ENCODE peak calls at places on chromosomes 3 and 15, in eight cellular contexts. E is ovary, T is hepatocyte, C is heart right ventricle, W is endothelial cell of umbilical vein, Y is IMR-90, G is Peyer's patch, P is left ventricle myocardium inferior. I is an unnamed sample. For H3K4me1 and H3K27me3, the result is how much of the 10 kb centered on the place peaks cover.

GRCh38 chr15:32125595-32125994 is 95.3 kb downstream of the CHRNA7 start:
- DNase-seq in E (no peak), T (no peak), C (no peak), W (no peak), Y (no peak), G (no peak), P (no peak), I (no peak)

GRCh38 chr3:126186271-126186670 is 5.9 kb upstream of the ALDH1L1 start:
- DNase-seq in E (no peak), T (no peak), C (no peak), W (no peak), Y (no peak), G (no peak), P (no peak), I (no peak)

GRCh38 chr3:42071720-42072582 is 19.2 kb upstream of the TRAK1 start:
- DNase-seq in E (peak), T (peak), C (peak), W (peak), Y (peak), G (peak), P (peak), I (no peak)

GRCh38 chr3:30810617-30811016 is 83.8 kb downstream of the GADL1 start:
- DNase-seq in E (no peak), T (no peak), C (peak), W (no peak), Y (no peak), G (no peak), P (peak), I (no peak)

GRCh38 chr15:74400313-74400850 is 32.9 kb upstream of the CYP11A1 start:
- DNase-seq in E (no peak), T (no peak), C (no peak), W (no peak), Y (no peak), G (no peak), P (no peak), I (no peak)

GRCh38 chr3:164539215-164539614 is 539.1 kb downstream of the SI start:
- DNase-seq in E (no peak), T (no peak), C (no peak), W (no peak), Y (no peak), G (no peak), P (no peak), I (no peak)

GRCh38 chr3:141000027-141000663 is 51.0 kb upstream of the SPSB4 start:
- DNase-seq in E (peak), T (peak), C (peak), W (peak), Y (peak), G (peak), P (peak), I (peak)

GRCh38 chr15:93210995-93211394 is 122.0 kb upstream of the RGMA start:
- DNase-seq in E (no peak), T (no peak), C (no peak), W (no peak), Y (no peak), G (no peak), P (no peak), I (no peak)

GRCh38 chr3:14289590-14290453 is 111.2 kb downstream of the LSM3 start:
- DNase-seq in E (no peak), T (peak), C (peak), W (peak), Y (peak), G (peak), P (no peak), I (no peak)

GRCh38 chr3:98962189-98962930 is 60.9 kb upstream of the DCBLD2 start:
- DNase-seq in E (no peak), T (peak), C (no peak), W (peak), Y (peak), G (no peak), P (no peak), I (no peak)

GRCh38 chr3:76669305-76669704 is 370.6 kb upstream of the ROBO2 start:
- DNase-seq in E (no peak), T (peak), C (no peak), W (no peak), Y (no peak), G (no peak), P (no peak), I (no peak)

GRCh38 chr3:15903776-15904720 is 106.3 kb upstream of the ANKRD28 start:
- DNase-seq in E (peak), T (no peak), C (peak), W (no peak), Y (no peak), G (no peak), P (peak), I (no peak)

GRCh38 chr3:119831022-119831421 is 49.1 kb downstream of the NR1I2 start:
- DNase-seq in E (no peak), T (no peak), C (no peak), W (no peak), Y (no peak), G (no peak), P (no peak), I (no peak)

GRCh38 chr15:58517682-58518525 is 86.1 kb downstream of the LIPC start:
- DNase-seq in E (no peak), T (no peak), C (no peak), W (no peak), Y (no peak), G (no peak), P (no peak), I (no peak)

GRCh38 chr3:62562596-62562995 is 189.2 kb upstream of the FEZF2 start:
- DNase-seq in E (no peak), T (no peak), C (no peak), W (no peak), Y (peak), G (no peak), P (no peak), I (no peak)

GRCh38 chr15:29323557-29323956 is 53.9 kb upstream of the NSMCE3 start:
- DNase-seq in E (no peak), T (no peak), C (no peak), W (no peak), Y (no peak), G (no peak), P (no peak), I (no peak)

GRCh38 chr3:49339593-49339946 is 283 bp downstream of the USP4 start:
- DNase-seq in E (peak), T (peak), C (peak), W (no peak), Y (no peak), G (no peak), P (peak), I (no peak)

GRCh38 chr15:66651913-66652642 is 50.0 kb upstream of the SMAD6 start:
- DNase-seq in E (no peak), T (no peak), C (no peak), W (no peak), Y (no peak), G (no peak), P (no peak), I (no peak)

GRCh38 chr15:31403096-31403495 is 76.5 kb downstream of the KLF13 start:
- DNase-seq in E (no peak), T (no peak), C (no peak), W (no peak), Y (peak), G (no peak), P (no peak), I (no peak)

GRCh38 chr15:71743861-71744382 is 66.4 kb upstream of the NR2E3 start:
- DNase-seq in E (peak), T (peak), C (peak), W (peak), Y (peak), G (peak), P (no peak), I (peak)

GRCh38 chr15:29151111-29151857 is 118.3 kb downstream of the NSMCE3 start:
- DNase-seq in E (no peak), T (no peak), C (no peak), W (no peak), Y (no peak), G (no peak), P (no peak), I (no peak)

GRCh38 chr3:192133271-192133670 is 594.1 kb downstream of the FGF12 start:
- DNase-seq in E (no peak), T (no peak), C (no peak), W (no peak), Y (no peak), G (no peak), P (no peak), I (no peak)

GRCh38 chr15:77838595-77838994 is 205.9 kb upstream of the LINGO1 start:
- DNase-seq in E (no peak), T (no peak), C (no peak), W (no peak), Y (no peak), G (no peak), P (no peak), I (no peak)

GRCh38 chr15:60830479-60830878 is 351.5 kb upstream of the ICE2 start:
- DNase-seq in E (no peak), T (no peak), C (no peak), W (no peak), Y (peak), G (no peak), P (no peak), I (no peak)

GRCh38 chr15:92832992-92833438 is 67.1 kb upstream of the CHD2 start:
- DNase-seq in E (no peak), T (no peak), C (peak), W (peak), Y (peak), G (no peak), P (no peak), I (no peak)

GRCh38 chr3:42850263-42850662 is 25.4 kb downstream of the CYP8B1 start:
- DNase-seq in E (no peak), T (no peak), C (no peak), W (no peak), Y (no peak), G (peak), P (no peak), I (no peak)

GRCh38 chr3:183299976-183300375 is 46.9 kb downstream of the B3GNT5 start:
- DNase-seq in E (no peak), T (no peak), C (no peak), W (no peak), Y (no peak), G (no peak), P (no peak), I (no peak)

GRCh38 chr15:48858401-48858800 is 19.5 kb upstream of the EID1 start:
- DNase-seq in E (no peak), T (no peak), C (no peak), W (no peak), Y (peak), G (no peak), P (no peak), I (no peak)

GRCh38 chr3:118468801-118469200 is 565.8 kb downstream of the IGSF11 start:
- DNase-seq in E (no peak), T (no peak), C (no peak), W (no peak), Y (no peak), G (no peak), P (no peak), I (no peak)

GRCh38 chr3:136249091-136249490 is 1.0 kb upstream of the PCCB start:
- DNase-seq in E (no peak), T (no peak), C (no peak), W (no peak), Y (no peak), G (no peak), P (no peak), I (no peak)

GRCh38 chr15:45471151-45471550 is 51.4 kb downstream of the SLC30A4 start:
- DNase-seq in E (no peak), T (no peak), C (no peak), W (no peak), Y (no peak), G (no peak), P (no peak), I (no peak)

GRCh38 chr3:175475765-175476164 is 616.6 kb downstream of the NAALADL2 start:
- DNase-seq in E (no peak), T (no peak), C (no peak), W (no peak), Y (no peak), G (no peak), P (no peak), I (no peak)

GRCh38 chr3:119810018-119810435 is 28.1 kb downstream of the NR1I2 start:
- DNase-seq in E (no peak), T (peak), C (no peak), W (peak), Y (peak), G (peak), P (peak), I (peak)

GRCh38 chr3:79767953-79768282 is at the start of gene ROBO1:
- DNase-seq in E (no peak), T (peak), C (no peak), W (no peak), Y (no peak), G (no peak), P (no peak), I (no peak)

GRCh38 chr3:187360087-187360486 is 8.1 kb upstream of the RTP4 start:
- DNase-seq in E (no peak), T (no peak), C (no peak), W (no peak), Y (no peak), G (no peak), P (no peak), I (no peak)

GRCh38 chr3:187360523-187361060 is 7.6 kb upstream of the RTP4 start:
- DNase-seq in E (no peak), T (no peak), C (no peak), W (no peak), Y (no peak), G (no peak), P (no peak), I (no peak)

GRCh38 chr3:187367561-187368103 is 553 bp upstream of the RTP4 start:
- DNase-seq in E (peak), T (no peak), C (no peak), W (no peak), Y (no peak), G (no peak), P (peak), I (no peak)

DNA sequence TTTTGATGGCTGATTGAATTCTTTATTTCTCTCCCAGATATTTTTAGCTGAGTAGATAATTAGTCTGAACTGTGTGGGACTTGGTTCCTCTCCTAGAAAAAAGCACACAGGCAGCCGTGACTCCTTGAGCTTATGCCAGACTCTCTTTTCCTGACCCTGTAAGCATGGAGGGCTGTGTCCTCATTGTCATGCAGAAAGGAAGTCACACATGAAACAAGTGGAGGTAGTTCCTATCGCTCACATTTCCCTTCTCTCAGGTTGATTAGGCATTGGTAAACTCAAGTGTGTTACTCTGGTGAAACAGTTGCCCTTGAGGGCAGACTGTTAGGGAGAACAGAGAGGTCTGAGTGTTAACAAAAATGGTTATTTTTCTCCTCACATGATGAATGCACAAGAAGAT is 6.3 kb upstream of the RTP4 start:
- DNase-seq in E (no peak), T (no peak), C (no peak), W (no peak), Y (no peak), G (no peak), P (no peak), I (no peak)
- H3K27ac ChIP-seq in E (no peak), T (no peak), C (no peak), W (no peak), Y (no peak), G (no peak), P (no peak), I (no peak)

DNA sequence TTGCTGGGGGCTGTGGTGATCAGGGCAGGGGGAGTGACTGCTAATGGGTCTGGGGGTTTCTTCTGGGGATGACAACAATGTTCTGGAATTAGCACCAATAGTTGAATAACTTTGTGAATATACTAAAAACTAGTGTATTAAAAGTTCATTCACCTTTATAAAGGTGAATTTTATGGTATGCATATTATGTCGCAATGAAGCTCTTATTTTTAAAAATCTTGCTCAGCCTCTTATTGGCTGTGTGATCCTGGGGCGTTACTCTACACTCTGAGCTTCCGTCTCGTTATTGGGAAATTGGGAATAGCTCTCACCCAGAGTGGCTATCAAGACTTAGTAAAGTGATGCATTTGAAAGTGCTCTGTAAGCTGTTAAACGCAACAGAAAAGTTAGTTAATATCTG is 105.3 kb downstream of the SEC22A start:
- DNase-seq in E (no peak), T (no peak), C (no peak), W (no peak), Y (no peak), G (no peak), P (no peak), I (no peak)
- H3K4me1 ChIP-seq in E (under half), T (under half), C (under half), W (under half), Y (under half), G (under half), P (under half), I (under half)

GRCh38 chr3:122996038-122996580 is 31.5 kb downstream of the SEMA5B start:
- DNase-seq in E (peak), T (peak), C (no peak), W (no peak), Y (no peak), G (no peak), P (no peak), I (no peak)
- H3K27me3 ChIP-seq in E (under half), T (under half), C (under half), W (under half), Y (half or more), G (under half), P (under half), I (under half)

DNA sequence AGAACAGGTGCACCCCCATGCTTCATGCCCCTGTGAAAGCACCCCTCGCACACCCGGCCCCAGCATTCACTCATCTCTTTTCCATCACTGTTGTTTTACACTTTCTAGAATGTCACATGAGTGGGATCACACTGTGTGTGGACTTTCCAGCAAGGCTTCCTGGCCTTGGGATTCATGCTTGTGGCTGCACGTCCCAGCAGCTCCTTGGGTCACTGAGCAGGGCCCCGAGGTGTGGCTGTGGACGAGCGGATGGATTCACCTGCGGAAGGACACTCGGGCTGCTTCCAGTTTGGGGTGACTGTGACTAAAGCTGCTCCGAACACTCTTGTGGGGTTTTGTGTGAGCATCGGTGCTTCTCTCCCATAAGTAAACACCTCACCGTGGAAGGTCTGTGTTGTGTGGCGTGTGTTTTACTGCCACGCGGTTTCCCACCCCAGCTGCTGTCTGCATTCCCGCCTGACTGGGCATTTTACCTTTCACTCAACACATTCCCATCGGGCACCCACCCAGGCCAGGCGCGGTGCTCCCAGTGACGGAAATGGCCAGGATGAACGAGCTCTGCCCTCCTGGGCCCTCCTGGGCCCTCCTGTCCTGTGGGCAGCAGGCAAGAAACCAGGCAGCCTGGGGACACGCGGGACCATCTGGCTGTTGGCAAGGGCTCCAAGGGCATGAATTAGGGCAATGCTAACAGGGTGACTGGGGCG is 41.4 kb downstream of the DNAJB8 start:
- DNase-seq in E (no peak), T (no peak), C (no peak), W (no peak), Y (no peak), G (no peak), P (no peak), I (no peak)
- H3K27ac ChIP-seq in E (no peak), T (no peak), C (no peak), W (no peak), Y (no peak), G (no peak), P (no peak), I (peak)